ENCODE peak calls at places on chromosomes 1 and 21, in nine cellular contexts. U, T, D, Y, O, R, I, J and G are unnamed samples.
A peak's percentile ranks its signal among the peaks of the same experiment; 100 is the strongest.

GRCh38 chr1:7384121-7384520 is 387.0 kb upstream of the VAMP3 start:
- DNase-seq in U (peak; percentile 88), T (no peak), D (no peak), Y (no peak), O (no peak), R (no peak), I (no peak), J (peak; percentile 31), G (no peak)

GRCh38 chr1:35691080-35691479 is 27.6 kb downstream of the C1orf216 start:
- DNase-seq in U (no peak), T (no peak), D (no peak), Y (no peak), O (peak; percentile 51), R (no peak), I (no peak), J (no peak), G (no peak)

GRCh38 chr1:24991242-24992037 is 61.4 kb upstream of the RUNX3 start:
- DNase-seq in U (no peak), T (peak; percentile 21), D (no peak), Y (no peak), O (no peak), R (no peak), I (no peak), J (no peak), G (no peak)

GRCh38 chr1:206141996-206142395 is 24.8 kb upstream of the AVPR1B start:
- DNase-seq in U (peak; percentile 79), T (no peak), D (no peak), Y (no peak), O (no peak), R (no peak), I (no peak), J (no peak), G (no peak)

GRCh38 chr21:36297938-36298572 is 21.9 kb upstream of the MORC3 start:
- DNase-seq in U (no peak), T (peak; percentile 92), D (no peak), Y (no peak), O (no peak), R (no peak), I (peak; percentile 41), J (no peak), G (no peak)

GRCh38 chr1:81472387-81472786 is 328.3 kb upstream of the ADGRL2 start:
- DNase-seq in U (no peak), T (no peak), D (no peak), Y (no peak), O (peak; percentile 24), R (no peak), I (no peak), J (no peak), G (no peak)

GRCh38 chr21:25733859-25734653 is 648 bp downstream of the ATP5PF start:
- DNase-seq in U (no peak), T (peak; percentile 43), D (peak; percentile 31), Y (peak; percentile 7), O (peak; percentile 6), R (peak; percentile 14), I (no peak), J (no peak), G (peak; percentile 28)

GRCh38 chr1:210647406-210648333 is 319.0 kb downstream of the HHAT start:
- DNase-seq in U (no peak), T (no peak), D (peak; percentile 4), Y (no peak), O (no peak), R (peak; percentile 85), I (no peak), J (no peak), G (peak; percentile 14)

GRCh38 chr1:218674280-218674773 is 329.2 kb downstream of the TGFB2 start:
- DNase-seq in U (no peak), T (no peak), D (peak; percentile 90), Y (no peak), O (peak; percentile 85), R (peak; percentile 94), I (peak; percentile 6), J (peak; percentile 59), G (peak; percentile 90)

GRCh38 chr1:220803401-220804201 is 16.9 kb downstream of the MTARC1 start:
- DNase-seq in U (no peak), T (peak; percentile 18), D (peak; percentile 66), Y (no peak), O (peak; percentile 61), R (peak; percentile 42), I (peak; percentile 46), J (no peak), G (peak; percentile 64)

GRCh38 chr1:44645466-44646244 is 28.6 kb downstream of the TMEM53 start:
- DNase-seq in U (no peak), T (no peak), D (no peak), Y (no peak), O (no peak), R (peak; percentile 64), I (no peak), J (no peak), G (peak; percentile 48)

GRCh38 chr21:38126677-38127271 is 130.0 kb upstream of the KCNJ15 start:
- DNase-seq in U (no peak), T (peak; percentile 60), D (peak; percentile 59), Y (peak; percentile 36), O (peak; percentile 85), R (peak; percentile 18), I (peak; percentile 75), J (peak; percentile 84), G (peak; percentile 58)

DNA sequence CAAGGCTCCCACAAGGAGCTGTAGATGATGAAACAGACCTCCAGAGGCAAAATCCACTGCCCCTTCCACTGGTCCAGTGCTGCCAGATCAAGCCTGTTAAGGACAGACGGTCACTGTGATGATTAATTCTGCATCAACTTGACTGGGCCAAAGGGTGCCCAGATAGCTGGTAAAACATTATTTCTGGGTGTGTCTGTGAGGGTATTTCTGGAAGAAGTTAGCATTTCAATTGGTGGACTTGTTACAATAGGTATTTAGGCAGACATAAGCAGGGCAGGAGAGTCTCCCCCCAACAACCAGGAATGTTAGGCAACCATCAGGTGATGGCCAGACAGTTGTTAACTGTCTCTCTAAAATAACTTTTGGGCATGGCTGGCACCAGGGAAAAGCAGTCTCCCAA is 40.9 kb upstream of the GALNT2 start:
- DNase-seq in U (peak; percentile 74), T (no peak), D (no peak), Y (no peak), O (no peak), R (no peak), I (no peak), J (no peak), G (no peak)
- H3K4me3 ChIP-seq in U (no peak overlapping the region), T (no peak overlapping the region), D (no peak overlapping the region), Y (no peak overlapping the region), O (no peak overlapping the region), R (no peak overlapping the region), I (no peak overlapping the region), J (no peak overlapping the region), G (no peak overlapping the region)

GRCh38 chr1:98054786-98055185 is 134.0 kb upstream of the DPYD start:
- DNase-seq in U (no peak), T (no peak), D (no peak), Y (no peak), O (no peak), R (no peak), I (no peak), J (no peak), G (no peak)

GRCh38 chr1:98055457-98055856 is 134.6 kb upstream of the DPYD start:
- DNase-seq in U (no peak), T (no peak), D (no peak), Y (no peak), O (no peak), R (no peak), I (no peak), J (no peak), G (no peak)

GRCh38 chr1:98058676-98059075 is 137.8 kb upstream of the DPYD start:
- DNase-seq in U (no peak), T (no peak), D (no peak), Y (no peak), O (no peak), R (no peak), I (no peak), J (no peak), G (no peak)

GRCh38 chr1:98057236-98057635 is 136.4 kb upstream of the DPYD start:
- DNase-seq in U (no peak), T (no peak), D (no peak), Y (no peak), O (no peak), R (no peak), I (no peak), J (no peak), G (no peak)

DNA sequence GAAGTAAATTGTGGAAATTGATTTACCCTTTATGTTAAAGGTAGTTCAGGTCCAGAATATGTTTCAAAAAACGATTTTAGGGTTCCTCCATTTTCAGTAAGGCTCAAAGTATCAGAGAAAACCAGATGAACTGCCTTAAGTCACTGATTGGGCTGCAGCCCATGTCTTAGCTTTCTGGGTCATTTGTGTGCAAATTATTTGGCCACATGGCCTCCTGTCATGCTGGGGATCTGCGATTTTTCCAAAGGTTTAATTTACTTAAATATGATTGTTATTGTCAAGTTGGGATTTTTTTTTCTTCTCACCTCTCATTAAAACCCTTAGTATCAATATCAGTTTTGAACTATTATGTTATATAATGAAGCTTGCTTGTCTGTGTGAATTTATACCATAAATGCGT is 135.9 kb upstream of the DPYD start:
- DNase-seq in U (no peak), T (no peak), D (no peak), Y (no peak), O (no peak), R (no peak), I (no peak), J (no peak), G (no peak)
- H3K4me3 ChIP-seq in U (no peak overlapping the region), T (no peak overlapping the region), D (no peak overlapping the region), Y (no peak overlapping the region), O (no peak overlapping the region), R (no peak overlapping the region), I (no peak overlapping the region), J (no peak overlapping the region), G (no peak overlapping the region)

GRCh38 chr1:38561699-38562098 is 297.9 kb downstream of the RRAGC start:
- DNase-seq in U (no peak), T (no peak), D (no peak), Y (no peak), O (no peak), R (no peak), I (no peak), J (no peak), G (no peak)

GRCh38 chr1:38558055-38558454 is 301.5 kb downstream of the RRAGC start:
- DNase-seq in U (no peak), T (no peak), D (no peak), Y (no peak), O (peak; percentile 63), R (no peak), I (no peak), J (peak; percentile 61), G (no peak)

GRCh38 chr1:38561110-38561509 is 298.5 kb downstream of the RRAGC start:
- DNase-seq in U (no peak), T (no peak), D (no peak), Y (no peak), O (no peak), R (no peak), I (no peak), J (no peak), G (no peak)

GRCh38 chr1:38558476-38559179 is 300.9 kb downstream of the RRAGC start:
- DNase-seq in U (no peak), T (no peak), D (no peak), Y (no peak), O (peak; percentile 69), R (no peak), I (no peak), J (peak; percentile 75), G (no peak)

GRCh38 chr1:38559180-38559874 is 300.2 kb downstream of the RRAGC start:
- DNase-seq in U (no peak), T (peak; percentile 7), D (no peak), Y (no peak), O (peak; percentile 33), R (no peak), I (peak; percentile 42), J (no peak), G (no peak)
- H3K4me3 ChIP-seq in U (peak overlapping the region; percentile 1), T (no peak overlapping the region), D (no peak overlapping the region), Y (no peak overlapping the region), O (peak overlapping the region; percentile 58), R (no peak overlapping the region), I (no peak overlapping the region), J (peak overlapping the region; percentile 40), G (no peak overlapping the region)

GRCh38 chr1:60000625-60001024 is 72.9 kb downstream of the C1orf87 start:
- DNase-seq in U (no peak), T (no peak), D (no peak), Y (no peak), O (no peak), R (no peak), I (no peak), J (no peak), G (no peak)
- H3K4me3 ChIP-seq in U (no peak overlapping the region), T (no peak overlapping the region), D (no peak overlapping the region), Y (no peak overlapping the region), O (no peak overlapping the region), R (no peak overlapping the region), I (no peak overlapping the region), J (no peak overlapping the region), G (no peak overlapping the region)